ENCODE peak calls at places on chromosomes 4 and X, in ten cellular contexts. V is HL-60, Q is breast epithelium, F is vagina, J is H1, R is SK-N-SH, E is HCT116, G is K562, I is spleen, U is endothelial cell of umbilical vein. B is an unnamed sample.

GRCh38 chr4:37478151-37478550 is 208.0 kb downstream of the RELL1 start:
- DNase-seq in V (no peak), Q (no peak), F (no peak), J (no peak), R (no peak), E (no peak), G (no peak), I (no peak), U (no peak), B (no peak)

GRCh38 chrX:22970861-22971260 is 28.9 kb upstream of the DDX53 start:
- DNase-seq in V (no peak), Q (no peak), F (no peak), J (no peak), R (no peak), E (no peak), G (no peak), I (no peak), U (no peak), B (no peak)

GRCh38 chr4:176198316-176198903 is 3.0 kb upstream of the SPATA4 start:
- DNase-seq in V (no peak), Q (no peak), F (no peak), J (no peak), R (no peak), E (no peak), G (no peak), I (no peak), U (no peak), B (no peak)

GRCh38 chr4:121551271-121551670 is 145.5 kb downstream of the ANXA5 start:
- DNase-seq in V (no peak), Q (no peak), F (no peak), J (no peak), R (no peak), E (no peak), G (no peak), I (no peak), U (no peak), B (no peak)

GRCh38 chr4:66926687-66927086 is 618.6 kb downstream of the CENPC start:
- DNase-seq in V (no peak), Q (no peak), F (no peak), J (no peak), R (no peak), E (no peak), G (no peak), I (no peak), U (no peak), B (no peak)

GRCh38 chrX:13843150-13843721 is 26.3 kb upstream of the GPM6B start:
- DNase-seq in V (no peak), Q (no peak), F (no peak), J (no peak), R (no peak), E (no peak), G (no peak), I (no peak), U (no peak), B (no peak)

GRCh38 chr4:41454393-41454792 is 83.6 kb upstream of the LIMCH1 start:
- DNase-seq in V (no peak), Q (no peak), F (no peak), J (no peak), R (no peak), E (no peak), G (no peak), I (no peak), U (no peak), B (no peak)

GRCh38 chrX:48468693-48469691 is 1.1 kb downstream of the SLC38A5 start:
- DNase-seq in V (peak; percentile 45), Q (no peak), F (no peak), J (no peak), R (no peak), E (no peak), G (peak; percentile 78), I (peak; percentile 69), U (no peak), B (no peak)

GRCh38 chr4:186910385-186910784 is 186.7 kb upstream of the FAT1 start:
- DNase-seq in V (no peak), Q (no peak), F (no peak), J (no peak), R (no peak), E (no peak), G (no peak), I (no peak), U (no peak), B (no peak)

GRCh38 chr4:113434247-113434587 is 327.3 kb downstream of the CAMK2D start:
- DNase-seq in V (no peak), Q (no peak), F (no peak), J (no peak), R (no peak), E (no peak), G (no peak), I (no peak), U (peak; percentile 41), B (no peak)

GRCh38 chrX:51494409-51494808 is 2.0 kb downstream of the NUDT11 start:
- DNase-seq in V (no peak), Q (no peak), F (no peak), J (no peak), R (no peak), E (no peak), G (no peak), I (no peak), U (peak; percentile 7), B (no peak)
- H3K4me3 ChIP-seq in V (no peak overlapping the region), Q (no peak overlapping the region), F (no peak overlapping the region), J (peak overlapping the region; percentile 70), R (peak overlapping the region; percentile 58), E (no peak overlapping the region), G (no peak overlapping the region), I (no peak overlapping the region), U (no peak overlapping the region), B (peak overlapping the region; percentile 80)

GRCh38 chr4:54090804-54091623 is 8.9 kb upstream of the GSX2 start:
- DNase-seq in V (no peak), Q (peak; percentile 53), F (no peak), J (no peak), R (peak; percentile 77), E (no peak), G (no peak), I (no peak), U (peak; percentile 32), B (no peak)

GRCh38 chr4:54092405-54092759 is 7.6 kb upstream of the GSX2 start:
- DNase-seq in V (no peak), Q (no peak), F (no peak), J (no peak), R (no peak), E (no peak), G (no peak), I (no peak), U (no peak), B (no peak)

GRCh38 chr4:54090404-54090803 is 9.6 kb upstream of the GSX2 start:
- DNase-seq in V (no peak), Q (no peak), F (no peak), J (no peak), R (no peak), E (no peak), G (no peak), I (no peak), U (no peak), B (no peak)

GRCh38 chr4:54092800-54093608 is 7.0 kb upstream of the GSX2 start:
- DNase-seq in V (no peak), Q (no peak), F (no peak), J (no peak), R (no peak), E (no peak), G (no peak), I (no peak), U (no peak), B (no peak)

DNA sequence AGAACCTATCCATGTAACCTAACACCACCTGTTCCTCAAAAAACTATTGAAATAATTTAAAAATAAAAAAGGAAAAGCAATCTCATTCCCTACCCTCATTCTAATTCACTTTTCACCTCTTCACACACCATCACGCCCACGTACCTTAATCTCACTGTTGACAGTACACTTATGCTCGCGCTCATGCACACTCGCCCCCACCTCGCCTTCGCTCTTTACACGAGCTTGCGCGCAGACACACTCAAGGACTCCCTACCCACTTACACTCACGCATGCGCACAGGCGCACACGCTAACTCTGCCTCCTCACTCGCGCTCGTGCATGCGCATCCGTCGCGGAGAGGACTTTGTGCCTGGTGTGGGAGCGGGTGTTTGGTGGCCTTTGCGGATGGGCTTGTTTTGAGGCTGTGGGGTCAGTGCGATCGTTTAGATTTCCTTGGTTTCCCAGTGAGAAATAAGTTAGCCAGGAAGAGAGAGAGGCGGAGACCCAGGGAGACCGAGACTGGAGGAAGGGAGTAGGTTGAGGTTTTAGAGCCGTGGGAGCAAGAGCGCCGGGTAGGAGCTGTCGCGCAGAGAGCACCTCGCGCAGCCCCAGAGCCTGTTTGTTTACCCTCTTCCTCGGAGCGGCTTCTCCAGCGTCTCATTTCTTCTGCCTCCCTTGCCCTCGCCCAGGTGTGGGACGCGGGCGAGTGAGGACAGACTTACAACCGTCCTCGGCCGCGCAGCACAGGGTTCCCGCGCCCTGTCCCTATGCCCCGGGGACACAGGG is 8.1 kb upstream of the GSX2 start:
- DNase-seq in V (peak; percentile 61), Q (peak; percentile 62), F (no peak), J (no peak), R (peak; percentile 89), E (no peak), G (peak; percentile 58), I (peak; percentile 93), U (peak; percentile 81), B (no peak)
- TF ChIP-seq POLR2AphosphoS5 in V (no peak), Q (no peak), F (peak; percentile 49), J (no peak), R (peak; percentile 80), E (no peak), G (no peak), I (peak; percentile 75), U (no peak), B (peak; percentile 51)

DNA sequence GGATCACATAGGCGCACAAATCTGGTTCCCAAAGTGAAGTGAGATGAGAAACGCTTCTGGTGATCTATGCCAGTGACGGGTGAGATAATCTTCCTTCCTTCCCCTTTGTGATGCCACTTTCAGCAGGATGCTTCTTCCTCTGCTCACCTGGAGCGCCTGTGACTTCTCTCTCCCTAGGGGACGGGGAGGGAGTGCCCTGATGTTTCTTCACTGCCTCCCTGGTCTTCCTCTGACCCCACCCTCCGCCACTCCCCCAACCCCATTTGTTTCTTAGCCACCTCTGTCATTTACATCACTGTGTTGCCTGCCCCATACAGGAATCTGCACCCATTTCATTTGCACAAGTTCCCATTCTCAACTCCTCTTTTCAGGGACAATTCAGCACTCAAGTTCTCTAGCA is 139.0 kb upstream of the MID1 start:
- DNase-seq in V (no peak), Q (no peak), F (no peak), J (peak; percentile 41), R (no peak), E (no peak), G (no peak), I (no peak), U (no peak), B (no peak)
- H3K4me3 ChIP-seq in V (no peak overlapping the region), Q (peak overlapping the region; percentile 23), F (no peak overlapping the region), J (no peak overlapping the region), R (no peak overlapping the region), E (no peak overlapping the region), G (no peak overlapping the region), I (no peak overlapping the region), U (no peak overlapping the region), B (no peak overlapping the region)

DNA sequence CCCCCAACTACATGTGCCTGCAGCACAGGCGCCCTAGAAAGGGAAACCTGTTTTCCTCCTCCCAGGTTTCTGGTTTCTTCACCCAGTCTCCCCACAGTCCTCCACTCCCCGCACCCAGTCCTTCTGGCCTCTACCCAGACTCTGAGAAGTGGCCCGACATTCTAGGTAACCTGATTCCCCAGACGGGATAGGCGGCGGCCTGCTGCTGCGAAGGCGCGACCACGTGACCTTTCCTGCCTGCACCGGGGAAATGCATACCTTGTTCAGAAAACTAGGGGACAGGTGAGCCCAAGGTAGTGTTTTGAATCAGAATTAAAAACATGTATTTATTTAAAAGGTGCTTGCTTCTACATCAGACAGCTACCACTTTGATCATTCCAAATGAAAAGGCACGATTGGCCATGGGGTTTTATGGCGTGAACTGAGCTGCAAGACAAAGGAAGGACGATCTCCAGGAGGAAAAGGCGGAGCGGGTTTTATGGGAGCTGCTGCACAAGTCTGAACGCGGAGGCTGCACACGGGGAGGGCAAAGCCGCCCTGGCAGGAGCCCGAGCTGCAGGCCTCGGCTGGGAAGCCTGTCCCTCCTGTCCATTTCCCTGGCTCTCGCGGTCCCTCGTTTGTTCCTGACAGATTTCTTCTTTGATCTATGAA is 150.7 kb downstream of the SPRY1 start:
- DNase-seq in V (no peak), Q (peak; percentile 68), F (no peak), J (peak; percentile 49), R (no peak), E (no peak), G (peak; percentile 29), I (no peak), U (no peak), B (no peak)
- TF ChIP-seq POLR2AphosphoS5 in V (no peak), Q (no peak), F (peak; percentile 9), J (peak; percentile 52), R (no peak), E (no peak), G (no peak), I (no peak), U (no peak), B (no peak)